ENCODE peak calls at places on chromosomes 6 and 20, in four cellular contexts. G, V, F and E are unnamed samples.
A peak's percentile ranks its signal among the peaks of the same experiment; 100 is the strongest.

GRCh38 chr20:5784735-5785134 is 34.5 kb downstream of the SHLD1 start:
- DNase-seq in V (peak; percentile 59), G (no peak), F (no peak), E (no peak)

GRCh38 chr6:106773956-106774629 is 144.7 kb downstream of the QRSL1 start:
- DNase-seq in V (peak; percentile 49), G (no peak), F (no peak), E (no peak)

GRCh38 chr20:59398552-59399265 is 98.3 kb downstream of the EDN3 start:
- DNase-seq in G (no peak), F (no peak), V (no peak), E (no peak)

GRCh38 chr6:37243816-37244370 is 13.7 kb upstream of the TBC1D22B start:
- DNase-seq in F (no peak), V (no peak), G (no peak), E (no peak)

GRCh38 chr20:54086444-54087134 is 16.2 kb upstream of the BCAS1 start:
- DNase-seq in G (no peak), F (no peak), V (no peak), E (peak; percentile 82)

GRCh38 chr6:38233161-38233791 is 406.5 kb downstream of the BTBD9 start:
- DNase-seq in V (no peak), G (no peak), F (no peak), E (no peak)

GRCh38 chr20:7302256-7302655 is 534.8 kb downstream of the BMP2 start:
- DNase-seq in F (no peak), V (no peak), G (no peak), E (no peak)

GRCh38 chr6:127117979-127118504 is 429 bp upstream of the RSPO3 start:
- DNase-seq in F (no peak), G (no peak), V (no peak), E (peak; percentile 12)

GRCh38 chr6:81384921-81385320 is 367.6 kb downstream of the TENT5A start:
- DNase-seq in V (no peak), F (no peak), G (no peak), E (no peak)
- H3K4me3 ChIP-seq in V (no peak overlapping the region), F (no peak overlapping the region), G (no peak overlapping the region), E (no peak overlapping the region)

GRCh38 chr20:36754656-36755222 is 8.8 kb upstream of the NDRG3 start:
- DNase-seq in F (no peak), V (peak; percentile 83), G (peak; percentile 68), E (peak; percentile 50)
- H3K36me3 ChIP-seq in F (no peaks in the 10 kb centered on the region), V (no peaks in the 10 kb centered on the region), G (no peaks in the 10 kb centered on the region), E (peaks cover 89% of the 10 kb centered on the region)

GRCh38 chr20:50777373-50777772 is 17.5 kb upstream of the BCAS4 start:
- DNase-seq in V (no peak), F (no peak), G (no peak), E (no peak)

GRCh38 chr20:50774515-50774914 is 20.3 kb upstream of the BCAS4 start:
- DNase-seq in G (no peak), V (no peak), F (no peak), E (no peak)

GRCh38 chr20:50776122-50776795 is 18.6 kb upstream of the BCAS4 start:
- DNase-seq in V (no peak), F (peak; percentile 6), G (no peak), E (no peak)

DNA sequence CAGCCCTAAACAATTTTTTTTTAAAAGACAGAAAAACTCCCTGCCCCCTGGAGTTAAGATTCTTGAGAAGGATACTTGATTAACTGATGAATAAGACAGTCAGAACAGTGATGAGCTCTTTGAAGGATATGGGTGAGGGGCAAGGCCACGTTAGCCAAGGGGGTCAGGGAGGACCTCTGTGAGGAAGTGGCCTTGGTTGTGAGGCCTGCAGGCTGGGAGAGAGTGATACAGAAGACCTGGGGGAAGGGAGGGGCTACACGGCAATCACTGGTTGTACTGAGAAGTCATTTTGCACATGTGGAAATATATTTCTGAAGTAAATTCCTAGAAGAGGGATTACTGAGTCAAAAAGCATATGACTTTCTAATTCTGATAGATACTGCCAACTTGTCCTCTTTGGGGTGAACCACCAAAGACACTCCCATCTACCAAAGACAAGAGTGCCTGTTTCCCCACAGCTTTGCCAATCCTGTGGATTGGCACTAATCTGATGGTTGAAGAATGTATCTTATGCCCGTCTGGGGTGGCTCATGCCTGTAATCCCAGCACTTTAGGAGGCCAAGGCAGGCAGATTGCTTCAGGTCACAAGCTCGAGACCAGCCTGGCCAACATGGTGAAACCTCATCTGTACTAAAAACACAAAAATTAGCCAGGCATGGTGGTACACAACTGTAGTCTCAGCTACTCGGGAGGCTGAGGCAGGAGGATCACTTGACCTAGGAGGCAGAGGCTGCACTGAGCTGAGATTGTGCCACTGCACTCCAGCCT is 22.3 kb upstream of the BCAS4 start:
- DNase-seq in G (no peak), F (peak; percentile 14), V (no peak), E (no peak)
- H3K4me3 ChIP-seq in G (no peak overlapping the region), F (no peak overlapping the region), V (no peak overlapping the region), E (no peak overlapping the region)

GRCh38 chr6:98847392-98847766 is 13.0 kb downstream of the POU3F2 start:
- DNase-seq in F (no peak), V (no peak), G (no peak), E (no peak)

GRCh38 chr6:98843274-98844243 is 9.2 kb downstream of the POU3F2 start:
- DNase-seq in F (no peak), G (no peak), V (no peak), E (no peak)

GRCh38 chr6:98844244-98845161 is 10.1 kb downstream of the POU3F2 start:
- DNase-seq in F (no peak), V (no peak), G (no peak), E (no peak)

GRCh38 chr6:98846021-98846380 is 11.6 kb downstream of the POU3F2 start:
- DNase-seq in G (no peak), F (no peak), V (no peak), E (no peak)

GRCh38 chr6:98845201-98846020 is 11.0 kb downstream of the POU3F2 start:
- DNase-seq in F (peak; percentile 80), V (peak; percentile 90), G (peak; percentile 63), E (peak; percentile 69)
- H3K36me3 ChIP-seq in F (no peaks in the 10 kb centered on the region), V (no peaks in the 10 kb centered on the region), G (no peaks in the 10 kb centered on the region), E (no peaks in the 10 kb centered on the region)

DNA sequence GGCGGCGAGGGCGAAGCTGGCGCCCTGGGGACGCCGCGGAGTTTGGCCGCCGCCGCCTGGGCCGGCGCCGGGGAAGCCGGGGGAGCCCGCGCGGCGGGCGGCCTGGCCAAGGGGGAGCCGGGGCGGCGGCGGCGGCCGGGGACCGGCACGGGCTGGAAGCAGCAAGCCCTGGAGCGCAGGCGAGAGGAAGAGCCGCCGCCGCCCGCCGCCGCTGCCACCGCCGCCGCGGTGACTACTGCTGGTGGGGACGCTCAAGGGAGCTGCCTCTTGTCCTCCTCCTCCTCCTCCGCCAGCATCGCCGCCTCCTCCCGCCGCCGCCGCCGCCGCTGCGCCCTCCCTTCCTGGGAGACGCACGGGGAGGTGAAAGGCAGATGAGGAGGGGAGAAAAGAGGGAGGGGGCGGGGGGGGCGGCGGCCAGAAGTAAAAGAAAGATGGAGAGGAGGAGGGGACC is 975 bp downstream of the PDE10A start:
- DNase-seq in G (peak; percentile 58), V (peak; percentile 36), F (peak; percentile 57), E (no peak)
- H3K4me3 ChIP-seq in G (peak overlapping the region; percentile 92), V (peak overlapping the region; percentile 87), F (peak overlapping the region; percentile 51), E (peak overlapping the region; percentile 46)

GRCh38 chr20:49586967-49587587 is 19.1 kb upstream of the PTGIS start:
- DNase-seq in G (no peak), V (no peak), F (peak; percentile 49), E (no peak)

GRCh38 chr20:49591217-49591865 is 23.4 kb upstream of the PTGIS start:
- DNase-seq in F (peak; percentile 44), G (no peak), V (peak; percentile 59), E (no peak)

GRCh38 chr20:49592120-49592519 is 24.2 kb upstream of the PTGIS start:
- DNase-seq in F (no peak), G (no peak), V (no peak), E (no peak)

GRCh38 chr20:49590163-49591017 is 22.5 kb upstream of the PTGIS start:
- DNase-seq in F (no peak), G (no peak), V (no peak), E (no peak)

DNA sequence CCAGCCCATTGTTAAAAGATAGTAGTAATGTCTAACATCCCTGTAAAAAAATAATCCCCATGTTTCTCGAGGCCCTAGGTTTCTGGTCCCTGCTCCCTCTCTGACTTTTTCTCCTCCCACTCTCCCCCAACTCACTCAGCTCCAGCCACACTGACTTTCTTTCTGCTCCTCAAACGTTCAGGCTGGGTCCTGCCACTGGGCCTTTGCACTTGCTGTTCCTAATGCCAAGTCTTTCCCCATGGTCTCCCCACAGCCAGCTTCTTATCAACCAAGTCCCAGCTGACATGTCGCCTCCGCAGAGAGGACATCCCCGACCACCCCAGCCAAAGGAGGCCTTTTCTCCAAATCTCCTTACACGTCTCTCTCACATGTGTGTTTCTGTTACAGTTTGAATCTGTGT is 21.8 kb upstream of the PTGIS start:
- DNase-seq in V (no peak), F (peak; percentile 28), G (no peak), E (no peak)
- H3K36me3 ChIP-seq in V (no peaks in the 10 kb centered on the region), F (no peaks in the 10 kb centered on the region), G (no peaks in the 10 kb centered on the region), E (no peaks in the 10 kb centered on the region)

DNA sequence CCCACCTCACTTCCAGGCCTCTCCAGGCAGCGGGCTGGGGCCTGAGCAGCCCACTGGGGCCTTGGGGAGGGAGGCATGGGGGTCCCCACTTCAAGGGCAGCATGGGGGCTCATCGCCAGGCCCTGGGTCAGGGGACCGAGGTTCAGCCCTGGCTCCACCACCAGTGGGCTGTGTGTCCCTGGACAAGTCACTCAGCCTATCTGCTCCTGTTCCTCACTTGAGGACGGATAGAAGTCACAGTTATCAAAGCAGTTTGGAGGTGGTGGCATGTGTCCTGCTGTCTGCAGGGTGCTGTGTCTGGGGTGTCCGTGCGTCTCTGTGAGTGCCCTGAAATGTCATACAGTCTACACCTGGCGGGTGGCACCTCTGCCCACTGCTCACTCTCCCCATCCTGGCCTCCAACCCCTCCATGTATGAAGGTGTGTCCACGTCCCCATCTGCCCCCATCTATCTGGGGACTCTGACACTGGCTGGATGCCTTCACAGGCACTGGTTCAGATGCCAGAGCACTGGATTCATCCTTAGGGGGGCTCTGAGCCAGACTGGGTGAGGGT is 3.6 kb downstream of the EEF1A2 start:
- DNase-seq in V (no peak), F (no peak), G (no peak), E (no peak)
- H3K4me3 ChIP-seq in V (no peak overlapping the region), F (no peak overlapping the region), G (no peak overlapping the region), E (no peak overlapping the region)

GRCh38 chr20:49521356-49521755 is 38.9 kb upstream of the KCNB1 start:
- DNase-seq in F (no peak), V (no peak), G (no peak), E (no peak)
- H3K36me3 ChIP-seq in F (no peaks in the 10 kb centered on the region), V (no peaks in the 10 kb centered on the region), G (no peaks in the 10 kb centered on the region), E (no peaks in the 10 kb centered on the region)